ENCODE peak calls at places on chromosome 16, in five cellular contexts. K is H1, G is HCT116, S is hepatocyte, U is fibroblast of lung. L is an unnamed sample.

GRCh38 chr16:66508914-66509496 is 40.9 kb downstream of the TK2 start:
- DNase-seq in K (no peak), G (no peak), S (no peak), U (no peak), L (no peak)

GRCh38 chr16:82995927-82996441 is 369.2 kb downstream of the CDH13 start:
- DNase-seq in K (no peak), G (no peak), S (peak; percentile 78), U (peak; percentile 92), L (no peak)

GRCh38 chr16:19907161-19907992 is 22.7 kb upstream of the GPRC5B start:
- DNase-seq in K (peak; percentile 76), G (peak; percentile 62), S (peak; percentile 84), U (peak; percentile 68), L (peak; percentile 49)

GRCh38 chr16:54430491-54431030 is 144.0 kb upstream of the IRX3 start:
- DNase-seq in K (no peak), G (no peak), S (peak; percentile 31), U (peak; percentile 59), L (peak; percentile 84)

GRCh38 chr16:82470506-82471196 is 156.1 kb upstream of the CDH13 start:
- DNase-seq in K (no peak), G (no peak), S (peak; percentile 60), U (peak; percentile 0), L (no peak)

GRCh38 chr16:49350265-49351103 is 23.1 kb upstream of the C16orf78 start:
- DNase-seq in K (no peak), G (peak; percentile 27), S (peak; percentile 68), U (peak; percentile 47), L (peak; percentile 45)

GRCh38 chr16:67922221-67922620 is 9.4 kb downstream of the CTRL start:
- DNase-seq in K (no peak), G (no peak), S (no peak), U (no peak), L (no peak)

GRCh38 chr16:8886593-8887437 is 4.7 kb downstream of the LITAFD start:
- DNase-seq in K (no peak), G (no peak), S (no peak), U (no peak), L (no peak)

GRCh38 chr16:86928517-86929148 is 350.3 kb downstream of the FOXL1 start:
- DNase-seq in K (no peak), G (no peak), S (no peak), U (no peak), L (no peak)

GRCh38 chr16:2963611-2964415 is at the start of gene KREMEN2:
- DNase-seq in K (no peak), G (peak; percentile 74), S (peak; percentile 59), U (no peak), L (peak; percentile 70)

GRCh38 chr16:77066896-77067496 is 124.0 kb upstream of the MON1B start:
- DNase-seq in K (no peak), G (no peak), S (no peak), U (no peak), L (no peak)
- H2AFZ ChIP-seq in K (peak overlapping the region; percentile 36), G (no peak overlapping the region), S (no peak overlapping the region), U (no peak overlapping the region), L (no peak overlapping the region)

GRCh38 chr16:25895371-25895770 is 203.6 kb downstream of the HS3ST4 start:
- DNase-seq in K (no peak), G (no peak), S (no peak), U (no peak), L (no peak)
- H2AFZ ChIP-seq in K (no peak overlapping the region), G (no peak overlapping the region), S (no peak overlapping the region), U (no peak overlapping the region), L (no peak overlapping the region)

GRCh38 chr16:12971216-12971615 is 69.8 kb downstream of the SHISA9 start:
- DNase-seq in K (peak; percentile 5), G (no peak), S (peak; percentile 43), U (no peak), L (peak; percentile 90)

GRCh38 chr16:12972246-12972645 is 70.8 kb downstream of the SHISA9 start:
- DNase-seq in K (no peak), G (no peak), S (no peak), U (no peak), L (no peak)

GRCh38 chr16:12975766-12976165 is 74.4 kb downstream of the SHISA9 start:
- DNase-seq in K (no peak), G (no peak), S (no peak), U (no peak), L (no peak)

GRCh38 chr16:12976491-12976890 is 75.1 kb downstream of the SHISA9 start:
- DNase-seq in K (no peak), G (no peak), S (no peak), U (no peak), L (peak; percentile 64)

DNA sequence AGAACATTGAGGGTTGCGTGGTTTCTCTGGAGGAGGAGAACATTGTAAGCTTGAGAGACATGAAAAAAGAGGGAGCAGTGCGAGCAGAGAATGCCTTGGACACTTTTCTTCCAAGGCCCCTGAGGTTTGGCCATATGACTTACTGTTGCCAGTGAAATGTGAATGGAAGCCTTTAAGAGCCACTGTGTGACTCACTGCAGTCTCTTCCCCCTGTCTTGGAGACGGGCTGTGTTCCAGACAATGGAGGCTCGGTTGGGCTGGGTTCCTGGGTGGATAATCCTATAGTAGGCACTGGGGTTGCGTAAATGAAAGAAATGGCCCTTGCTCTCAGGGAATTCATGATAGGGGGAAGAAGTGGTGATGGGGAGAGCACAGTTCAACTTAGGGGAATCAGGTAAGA is 75.5 kb downstream of the SHISA9 start:
- DNase-seq in K (no peak), G (no peak), S (no peak), U (no peak), L (no peak)
- H2AFZ ChIP-seq in K (no peak overlapping the region), G (no peak overlapping the region), S (no peak overlapping the region), U (no peak overlapping the region), L (no peak overlapping the region)

GRCh38 chr16:50428116-50428515 is 59.3 kb upstream of the BRD7 start:
- DNase-seq in K (no peak), G (no peak), S (no peak), U (no peak), L (no peak)
- H2AFZ ChIP-seq in K (no peak overlapping the region), G (no peak overlapping the region), S (no peak overlapping the region), U (no peak overlapping the region), L (no peak overlapping the region)

DNA sequence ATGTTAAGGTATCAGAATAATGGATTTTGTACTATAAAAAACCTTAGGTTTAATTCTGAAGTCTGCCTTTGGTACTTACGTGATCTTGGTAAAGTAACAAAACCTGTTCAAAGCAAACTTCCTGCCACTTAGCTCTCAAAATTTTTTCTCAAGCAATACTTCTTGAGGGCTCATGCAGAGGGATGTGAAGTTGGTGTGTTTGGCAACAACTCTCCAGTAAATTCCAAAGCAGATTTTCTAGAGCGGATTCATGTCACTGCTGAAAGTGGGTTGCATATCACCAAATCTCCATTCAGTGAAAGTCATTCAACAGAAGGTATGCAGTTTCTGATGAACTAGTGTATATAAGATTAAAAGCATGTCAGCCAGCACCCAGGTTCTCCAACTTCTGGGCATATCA is 856.7 kb downstream of the CDH8 start:
- DNase-seq in K (no peak), G (no peak), S (no peak), U (no peak), L (no peak)
- H2AFZ ChIP-seq in K (no peak overlapping the region), G (no peak overlapping the region), S (no peak overlapping the region), U (no peak overlapping the region), L (no peak overlapping the region)

DNA sequence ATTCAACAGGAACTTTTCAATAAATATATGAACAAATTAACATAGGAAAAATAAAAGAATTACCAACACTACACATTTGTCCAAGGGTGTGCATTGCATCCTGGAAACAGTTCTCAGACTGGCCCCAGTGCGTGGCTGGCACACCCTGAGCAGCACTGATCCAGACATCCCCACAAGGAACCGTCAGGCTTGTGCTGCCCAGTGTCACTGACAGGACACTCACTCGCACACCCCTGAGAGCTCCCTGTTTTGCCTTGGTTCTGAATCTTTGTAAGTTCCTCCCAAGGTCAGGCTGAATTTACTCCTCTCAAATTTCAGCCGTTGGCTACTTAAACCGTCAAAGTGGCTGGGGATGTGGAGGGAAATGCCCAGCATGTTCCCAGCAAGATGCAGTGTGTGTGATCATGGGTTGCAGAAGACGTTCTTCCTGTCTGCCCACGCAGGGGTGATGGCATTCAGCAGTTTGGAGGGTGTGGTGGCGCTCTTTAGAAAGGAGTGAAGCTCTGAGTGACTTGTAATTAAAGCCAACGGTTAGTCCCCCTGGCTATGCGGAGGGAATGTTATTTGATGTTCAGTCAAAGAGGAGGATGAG is 1.7 kb downstream of the MT2A start:
- DNase-seq in K (no peak), G (peak; percentile 75), S (peak; percentile 49), U (peak; percentile 90), L (peak; percentile 72)
- H2AFZ ChIP-seq in K (no peak overlapping the region), G (no peak overlapping the region), S (no peak overlapping the region), U (no peak overlapping the region), L (no peak overlapping the region)

L was measured in PC-9.